ENCODE peak calls at places on chromosomes 13 and 19, in eight cellular contexts. One of them, this sample, is unnamed.

GRCh38 chr13:99220199-99220931 is 19.7 kb downstream of the UBAC2 start:
- DNase-seq in MM.1S: no peak
- DNase-seq in CD4-positive, alpha-beta memory T cell: peak
- DNase-seq in lung: no peak
- DNase-seq in adrenal gland: no peak
- DNase-seq in skeletal muscle cell: no peak
- DNase-seq in fibroblast of villous mesenchyme: no peak
- DNase-seq in fibroblast of mammary gland: no peak
- DNase-seq in this sample: no peak

GRCh38 chr13:40789275-40790231 is at the start of gene SLC25A15:
- DNase-seq in fibroblast of mammary gland: peak
- DNase-seq in fibroblast of villous mesenchyme: peak
- DNase-seq in MM.1S: peak
- DNase-seq in adrenal gland: peak
- DNase-seq in skeletal muscle cell: peak
- DNase-seq in lung: peak
- DNase-seq in CD4-positive, alpha-beta memory T cell: peak
- DNase-seq in this sample: peak

GRCh38 chr13:77143325-77143907 is 116.5 kb upstream of the FBXL3 start:
- DNase-seq in CD4-positive, alpha-beta memory T cell: no peak
- DNase-seq in lung: no peak
- DNase-seq in fibroblast of mammary gland: peak
- DNase-seq in MM.1S: no peak
- DNase-seq in skeletal muscle cell: peak
- DNase-seq in adrenal gland: no peak
- DNase-seq in fibroblast of villous mesenchyme: peak
- DNase-seq in this sample: no peak

GRCh38 chr13:21747456-21747855 is 76.6 kb downstream of the FGF9 start:
- DNase-seq in skeletal muscle cell: no peak
- DNase-seq in CD4-positive, alpha-beta memory T cell: no peak
- DNase-seq in fibroblast of mammary gland: no peak
- DNase-seq in fibroblast of villous mesenchyme: peak
- DNase-seq in lung: no peak
- DNase-seq in adrenal gland: no peak
- DNase-seq in MM.1S: no peak
- DNase-seq in this sample: no peak

GRCh38 chr19:4359627-4360000 is 16.3 kb downstream of the MPND start:
- DNase-seq in skeletal muscle cell: no peak
- DNase-seq in MM.1S: no peak
- DNase-seq in fibroblast of mammary gland: no peak
- DNase-seq in fibroblast of villous mesenchyme: no peak
- DNase-seq in lung: no peak
- DNase-seq in adrenal gland: no peak
- DNase-seq in CD4-positive, alpha-beta memory T cell: no peak
- DNase-seq in this sample: no peak

GRCh38 chr19:38264486-38265212 is at the start of gene SPINT2:
- DNase-seq in fibroblast of mammary gland: no peak
- DNase-seq in fibroblast of villous mesenchyme: no peak
- DNase-seq in lung: peak
- DNase-seq in skeletal muscle cell: no peak
- DNase-seq in adrenal gland: no peak
- DNase-seq in MM.1S: peak
- DNase-seq in CD4-positive, alpha-beta memory T cell: peak
- DNase-seq in this sample: no peak

GRCh38 chr13:111610879-111611278 is 290.4 kb downstream of the TEX29 start:
- DNase-seq in MM.1S: no peak
- DNase-seq in CD4-positive, alpha-beta memory T cell: no peak
- DNase-seq in lung: no peak
- DNase-seq in skeletal muscle cell: no peak
- DNase-seq in fibroblast of mammary gland: no peak
- DNase-seq in adrenal gland: no peak
- DNase-seq in fibroblast of villous mesenchyme: no peak
- DNase-seq in this sample: no peak

GRCh38 chr19:2650515-2650914 is 52.0 kb downstream of the GNG7 start:
- DNase-seq in CD4-positive, alpha-beta memory T cell: no peak
- DNase-seq in adrenal gland: peak
- DNase-seq in skeletal muscle cell: no peak
- DNase-seq in fibroblast of villous mesenchyme: peak
- DNase-seq in MM.1S: no peak
- DNase-seq in lung: no peak
- DNase-seq in fibroblast of mammary gland: no peak
- DNase-seq in this sample: no peak

GRCh38 chr13:113951246-113951999 is 22.5 kb downstream of the C13orf46 start:
- DNase-seq in MM.1S: no peak
- DNase-seq in lung: peak
- DNase-seq in CD4-positive, alpha-beta memory T cell: no peak
- DNase-seq in adrenal gland: peak
- DNase-seq in fibroblast of mammary gland: peak
- DNase-seq in skeletal muscle cell: peak
- DNase-seq in fibroblast of villous mesenchyme: peak
- DNase-seq in this sample: peak

GRCh38 chr19:35220315-35220921 is 8.1 kb downstream of the FAM187B start:
- DNase-seq in fibroblast of villous mesenchyme: no peak
- DNase-seq in MM.1S: no peak
- DNase-seq in fibroblast of mammary gland: no peak
- DNase-seq in adrenal gland: no peak
- DNase-seq in CD4-positive, alpha-beta memory T cell: no peak
- DNase-seq in lung: no peak
- DNase-seq in skeletal muscle cell: no peak
- DNase-seq in this sample: no peak

GRCh38 chr19:3642987-3643386 is 16.4 kb upstream of the CACTIN start:
- DNase-seq in lung: no peak
- DNase-seq in skeletal muscle cell: no peak
- DNase-seq in fibroblast of villous mesenchyme: peak
- DNase-seq in fibroblast of mammary gland: no peak
- DNase-seq in CD4-positive, alpha-beta memory T cell: no peak
- DNase-seq in MM.1S: no peak
- DNase-seq in adrenal gland: no peak
- DNase-seq in this sample: no peak

GRCh38 chr19:40274585-40275544 is 10.3 kb downstream of the AKT2 start:
- DNase-seq in MM.1S: no peak
- DNase-seq in adrenal gland: no peak
- DNase-seq in fibroblast of villous mesenchyme: no peak
- DNase-seq in CD4-positive, alpha-beta memory T cell: peak
- DNase-seq in skeletal muscle cell: no peak
- DNase-seq in fibroblast of mammary gland: no peak
- DNase-seq in lung: no peak
- DNase-seq in this sample: no peak

GRCh38 chr13:80237646-80238045 is 103.3 kb downstream of the SPRY2 start:
- DNase-seq in CD4-positive, alpha-beta memory T cell: no peak
- DNase-seq in skeletal muscle cell: peak
- DNase-seq in adrenal gland: no peak
- DNase-seq in fibroblast of villous mesenchyme: peak
- DNase-seq in MM.1S: no peak
- DNase-seq in fibroblast of mammary gland: peak
- DNase-seq in lung: no peak
- DNase-seq in this sample: no peak

GRCh38 chr13:109819851-109820250 is 33.5 kb upstream of the IRS2 start:
- DNase-seq in MM.1S: no peak
- DNase-seq in skeletal muscle cell: no peak
- DNase-seq in lung: no peak
- DNase-seq in fibroblast of villous mesenchyme: no peak
- DNase-seq in adrenal gland: no peak
- DNase-seq in fibroblast of mammary gland: no peak
- DNase-seq in CD4-positive, alpha-beta memory T cell: no peak
- DNase-seq in this sample: no peak

GRCh38 chr13:25242956-25243355 is 44.3 kb downstream of the MTMR6 start:
- DNase-seq in CD4-positive, alpha-beta memory T cell: no peak
- DNase-seq in skeletal muscle cell: no peak
- DNase-seq in lung: no peak
- DNase-seq in fibroblast of mammary gland: no peak
- DNase-seq in adrenal gland: no peak
- DNase-seq in fibroblast of villous mesenchyme: no peak
- DNase-seq in MM.1S: no peak
- DNase-seq in this sample: no peak

GRCh38 chr19:34220472-34221063 is 33.8 kb upstream of the GARRE1 start:
- DNase-seq in lung: peak
- DNase-seq in MM.1S: peak
- DNase-seq in fibroblast of mammary gland: peak
- DNase-seq in adrenal gland: peak
- DNase-seq in CD4-positive, alpha-beta memory T cell: peak
- DNase-seq in fibroblast of villous mesenchyme: peak
- DNase-seq in skeletal muscle cell: no peak
- DNase-seq in this sample: peak

GRCh38 chr13:111372651-111373425 is 52.4 kb downstream of the TEX29 start:
- DNase-seq in fibroblast of villous mesenchyme: no peak
- DNase-seq in CD4-positive, alpha-beta memory T cell: no peak
- DNase-seq in adrenal gland: no peak
- DNase-seq in MM.1S: peak
- DNase-seq in lung: peak
- DNase-seq in skeletal muscle cell: no peak
- DNase-seq in fibroblast of mammary gland: no peak
- DNase-seq in this sample: no peak

DNA sequence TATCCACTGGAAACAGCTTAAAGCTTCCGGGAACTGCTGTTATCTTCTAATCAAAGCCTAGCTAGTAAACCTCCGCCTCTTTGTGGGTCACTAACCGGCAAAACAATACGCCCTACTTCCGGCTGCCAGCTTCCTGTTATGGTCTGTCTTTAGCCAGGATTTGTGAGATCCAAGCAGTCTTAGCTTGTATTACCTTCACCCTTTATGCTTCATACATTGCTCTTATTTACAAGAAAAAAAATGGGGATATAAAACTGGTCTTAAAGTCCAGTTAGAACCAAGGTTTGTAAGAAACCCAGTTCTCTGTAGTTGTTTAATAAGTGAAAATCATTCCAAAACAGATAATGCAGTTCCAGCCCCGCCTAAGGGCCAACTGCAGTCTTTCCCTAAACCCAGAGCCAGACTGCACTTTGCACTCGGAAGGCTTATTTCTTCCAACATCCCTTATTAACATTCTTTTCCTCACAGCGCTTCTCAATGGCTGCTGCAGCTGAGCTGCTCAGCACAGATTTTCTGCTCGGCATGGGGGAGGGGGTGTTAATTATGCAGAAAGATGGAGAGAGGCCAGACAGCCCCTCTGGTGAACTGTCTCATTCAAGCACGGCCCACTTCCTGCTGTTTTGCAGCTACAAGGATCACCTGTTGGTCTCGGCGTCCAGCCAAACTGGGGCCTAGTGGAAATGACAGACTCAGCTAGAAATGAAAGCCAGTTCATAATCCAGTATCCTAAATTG is 368.4 kb downstream of the KLF12 start:
- DNase-seq in CD4-positive, alpha-beta memory T cell: peak
- DNase-seq in adrenal gland: peak
- DNase-seq in MM.1S: no peak
- DNase-seq in skeletal muscle cell: peak
- DNase-seq in fibroblast of mammary gland: peak
- DNase-seq in lung: peak
- DNase-seq in fibroblast of villous mesenchyme: peak
- DNase-seq in this sample: peak
- H3K4me3 ChIP-seq in CD4-positive, alpha-beta memory T cell: peak
- H3K4me3 ChIP-seq in adrenal gland: no peak
- H3K4me3 ChIP-seq in MM.1S: no peak
- H3K4me3 ChIP-seq in skeletal muscle cell: no peak
- H3K4me3 ChIP-seq in fibroblast of mammary gland: no peak
- H3K4me3 ChIP-seq in lung: no peak
- H3K4me3 ChIP-seq in fibroblast of villous mesenchyme: no peak
- H3K4me3 ChIP-seq in this sample: no peak

DNA sequence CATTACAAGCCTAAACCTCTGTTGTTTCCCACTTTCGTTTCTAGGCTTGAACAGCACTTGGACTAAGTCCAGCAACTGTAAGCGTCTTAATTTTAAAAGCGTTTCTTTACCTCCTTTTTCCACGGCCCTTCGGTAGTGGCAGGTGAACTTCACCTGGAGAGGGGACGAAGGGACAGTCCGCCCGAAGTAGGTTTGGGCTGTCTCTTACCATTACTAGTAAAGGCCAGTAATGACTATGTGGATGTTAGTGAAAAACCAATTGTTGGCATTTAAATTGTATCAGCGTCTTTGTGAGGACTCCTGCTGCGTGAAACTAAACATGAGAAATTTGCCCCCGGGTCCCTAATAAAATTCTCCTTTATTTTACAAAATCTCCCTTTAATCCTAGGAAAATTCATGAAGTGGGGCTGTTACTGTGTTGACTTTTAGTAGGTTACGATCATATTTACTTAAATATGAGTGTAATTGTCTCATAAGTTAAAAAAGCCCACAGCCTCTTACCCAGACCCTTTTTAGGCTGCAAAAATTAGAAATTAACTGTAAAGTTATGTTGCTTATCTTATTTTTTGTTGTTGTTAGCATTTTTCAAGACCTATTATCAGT is 981 bp downstream of the ITM2B start:
- DNase-seq in CD4-positive, alpha-beta memory T cell: no peak
- DNase-seq in fibroblast of mammary gland: peak
- DNase-seq in adrenal gland: no peak
- DNase-seq in MM.1S: no peak
- DNase-seq in skeletal muscle cell: no peak
- DNase-seq in fibroblast of villous mesenchyme: peak
- DNase-seq in lung: no peak
- DNase-seq in this sample: no peak
- H3K4me3 ChIP-seq in CD4-positive, alpha-beta memory T cell: peak
- H3K4me3 ChIP-seq in fibroblast of mammary gland: peak
- H3K4me3 ChIP-seq in adrenal gland: peak
- H3K4me3 ChIP-seq in MM.1S: peak
- H3K4me3 ChIP-seq in skeletal muscle cell: peak
- H3K4me3 ChIP-seq in fibroblast of villous mesenchyme: peak
- H3K4me3 ChIP-seq in lung: peak
- H3K4me3 ChIP-seq in this sample: peak

DNA sequence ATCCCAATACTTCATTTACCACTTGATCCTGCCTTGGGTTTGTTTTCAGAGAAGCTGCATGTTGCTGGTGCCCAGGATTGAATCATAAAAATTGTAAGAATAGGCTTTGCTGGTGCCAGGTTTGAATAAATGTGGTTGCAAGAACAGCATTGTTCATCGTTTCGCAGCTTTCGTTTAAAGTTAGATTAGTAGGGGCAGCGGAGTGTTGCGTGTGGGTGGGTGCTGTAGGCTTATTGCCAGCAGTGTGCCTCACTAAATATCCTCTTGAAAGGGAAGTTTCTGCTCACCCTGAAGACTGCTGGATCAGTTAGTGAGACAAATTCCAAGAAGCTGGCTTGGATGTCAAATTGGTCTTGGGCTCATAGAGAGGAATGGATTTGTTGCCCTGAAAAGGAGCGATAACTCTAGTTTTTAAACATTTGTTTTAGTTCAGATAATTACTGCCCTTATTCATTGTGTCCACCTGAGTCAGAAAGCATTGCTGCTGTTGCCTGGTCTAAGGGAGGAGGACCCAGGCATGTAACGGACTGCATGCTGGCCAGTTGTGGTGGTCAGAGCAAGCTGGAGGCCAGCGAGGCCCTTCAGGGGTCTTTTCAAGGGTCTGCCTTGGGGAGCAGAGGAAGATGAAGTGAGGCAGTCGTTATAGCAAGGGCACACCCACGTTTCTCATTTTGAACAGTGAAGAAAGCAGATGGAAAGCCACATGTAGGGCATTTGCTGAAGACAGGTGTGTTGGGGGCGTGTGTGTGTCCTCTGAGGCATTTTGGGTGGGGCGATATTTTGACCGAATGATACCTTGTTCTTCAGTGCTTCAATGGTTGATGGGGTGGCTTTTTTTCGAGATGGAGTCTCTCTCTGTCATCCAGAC is 8.5 kb downstream of the ILF3 start:
- DNase-seq in MM.1S: no peak
- DNase-seq in fibroblast of mammary gland: peak
- DNase-seq in adrenal gland: no peak
- DNase-seq in CD4-positive, alpha-beta memory T cell: no peak
- DNase-seq in lung: no peak
- DNase-seq in fibroblast of villous mesenchyme: no peak
- DNase-seq in skeletal muscle cell: no peak
- DNase-seq in this sample: no peak
- H3K4me3 ChIP-seq in MM.1S: no peak
- H3K4me3 ChIP-seq in fibroblast of mammary gland: no peak
- H3K4me3 ChIP-seq in adrenal gland: no peak
- H3K4me3 ChIP-seq in CD4-positive, alpha-beta memory T cell: no peak
- H3K4me3 ChIP-seq in lung: no peak
- H3K4me3 ChIP-seq in fibroblast of villous mesenchyme: no peak
- H3K4me3 ChIP-seq in skeletal muscle cell: no peak
- H3K4me3 ChIP-seq in this sample: no peak

GRCh38 chr13:23570931-23571330 is 719 bp downstream of the TNFRSF19 start:
- DNase-seq in lung: no peak
- DNase-seq in CD4-positive, alpha-beta memory T cell: no peak
- DNase-seq in adrenal gland: no peak
- DNase-seq in skeletal muscle cell: no peak
- DNase-seq in fibroblast of mammary gland: peak
- DNase-seq in fibroblast of villous mesenchyme: peak
- DNase-seq in MM.1S: no peak
- DNase-seq in this sample: no peak
- H3K4me3 ChIP-seq in lung: no peak
- H3K4me3 ChIP-seq in CD4-positive, alpha-beta memory T cell: no peak
- H3K4me3 ChIP-seq in adrenal gland: no peak
- H3K4me3 ChIP-seq in skeletal muscle cell: peak
- H3K4me3 ChIP-seq in fibroblast of mammary gland: no peak
- H3K4me3 ChIP-seq in fibroblast of villous mesenchyme: peak
- H3K4me3 ChIP-seq in MM.1S: no peak
- H3K4me3 ChIP-seq in this sample: no peak

This sample was measured in colonic mucosa.